ENCODE peak calls at places on chromosomes 16 and 17, in six cellular contexts. V is stimulated activated CD8-positive, alpha-beta memory T cell treated with anti-CD3 and anti-CD28 coated beads, Interleukin-12 subunit alpha, Interleukin-12 subunit beta, amount 100 ng/mL, for 1 hour; M is HFFc6; R is stimulated activated CD4-positive, alpha-beta T cell treated with anti-CD3 and anti-CD28 coated beads, Interleukin-1b, Interleukin-23, amount 100 ng/mL, for 24 hours; T is effector memory CD4-positive, alpha-beta T cell; K is GF-D8. Z is an unnamed sample.

GRCh38 chr17:31385428-31386285 is 5.8 kb upstream of the RAB11FIP4 start:
- DNase-seq in M (no peak), R (no peak), K (no peak), V (no peak), T (no peak), Z (no peak)

GRCh38 chr17:50911890-50912289 is 45.7 kb upstream of the TOB1 start:
- DNase-seq in M (no peak), R (no peak), V (no peak), T (no peak), K (no peak), Z (no peak)

GRCh38 chr17:81494984-81495383 is 17.6 kb downstream of the ACTG1 start:
- DNase-seq in K (no peak), M (no peak), V (no peak), T (no peak), R (no peak), Z (no peak)

GRCh38 chr17:652310-652709 is 62.3 kb downstream of the VPS53 start:
- DNase-seq in V (no peak), T (no peak), K (no peak), M (no peak), R (no peak), Z (no peak)

GRCh38 chr17:77410470-77410869 is 269.7 kb downstream of the SEC14L1 start:
- DNase-seq in T (no peak), K (no peak), V (no peak), M (no peak), R (no peak), Z (no peak)

GRCh38 chr16:48609453-48610023 is 442 bp downstream of the N4BP1 start:
- DNase-seq in V (no peak), M (peak; percentile 45), R (no peak), T (no peak), K (no peak), Z (no peak)

GRCh38 chr17:41060052-41060604 is at the start of gene KRTAP2-3:
- DNase-seq in R (no peak), K (no peak), V (no peak), M (peak; percentile 89), T (no peak), Z (no peak)

GRCh38 chr17:31371511-31372097 is 19.9 kb upstream of the RAB11FIP4 start:
- DNase-seq in V (no peak), K (no peak), T (no peak), R (no peak), M (peak; percentile 18), Z (no peak)

GRCh38 chr17:64165347-64165746 is 35.4 kb upstream of the ERN1 start:
- DNase-seq in T (no peak), M (no peak), K (no peak), V (no peak), R (no peak), Z (no peak)

GRCh38 chr16:54805648-54806047 is 125.0 kb upstream of the IRX5 start:
- DNase-seq in V (no peak), T (no peak), R (no peak), K (no peak), M (no peak), Z (no peak)

GRCh38 chr17:65137076-65137935 is at the start of gene RGS9:
- DNase-seq in M (peak; percentile 11), K (no peak), T (peak; percentile 81), V (peak; percentile 74), R (peak; percentile 60), Z (peak; percentile 85)

GRCh38 chr17:2259769-2260536 is 43.6 kb downstream of the SMG6 start:
- DNase-seq in R (no peak), V (no peak), T (peak; percentile 29), K (no peak), M (no peak), Z (peak; percentile 45)

GRCh38 chr17:7834554-7834890 is 505 bp downstream of the KDM6B start:
- DNase-seq in M (no peak), K (no peak), R (no peak), V (no peak), T (peak; percentile 63), Z (peak; percentile 66)

GRCh38 chr17:5705081-5705875 is 121.0 kb upstream of the NLRP1 start:
- DNase-seq in V (no peak), R (no peak), M (no peak), K (no peak), T (no peak), Z (no peak)

GRCh38 chr17:2025220-2025621 is at the start of gene RTN4RL1:
- DNase-seq in T (peak; percentile 68), K (no peak), M (no peak), R (no peak), V (peak; percentile 49), Z (peak; percentile 70)

GRCh38 chr17:55120651-55121050 is 144.1 kb upstream of the HLF start:
- DNase-seq in V (no peak), T (no peak), R (no peak), M (no peak), K (no peak), Z (no peak)

GRCh38 chr16:57748596-57748995 is 13.0 kb downstream of the KATNB1 start:
- DNase-seq in R (no peak), K (no peak), V (no peak), T (no peak), M (no peak), Z (no peak)

GRCh38 chr16:89244754-89245153 is 27.3 kb downstream of the ZNF778 start:
- DNase-seq in M (no peak), V (no peak), T (no peak), K (no peak), R (no peak), Z (no peak)

GRCh38 chr16:56382901-56383355 is 42.4 kb downstream of the AMFR start:
- DNase-seq in R (no peak), M (peak; percentile 4), T (no peak), K (no peak), V (no peak), Z (no peak)

Z was measured in T-helper 9 cell.